ENCODE peak calls at places on chromosomes 6 and 20, in four cellular contexts. Y, B, K and P are unnamed samples.

GRCh38 chr6:125001684-125002083 is 39.4 kb downstream of the RNF217 start:
- DNase-seq in Y (no peak), B (no peak), K (no peak), P (no peak)

GRCh38 chr6:68572525-68572924 is 62.6 kb upstream of the ADGRB3 start:
- DNase-seq in Y (peak), B (no peak), K (no peak), P (peak)

GRCh38 chr20:21436186-21436585 is 38.9 kb upstream of the NKX2-4 start:
- DNase-seq in Y (peak), B (no peak), K (no peak), P (no peak)

GRCh38 chr6:39791850-39792500 is at the start of gene DAAM2:
- DNase-seq in Y (no peak), B (no peak), K (peak), P (peak)

GRCh38 chr20:49901588-49901987 is 13.7 kb downstream of the SPATA2 start:
- DNase-seq in Y (no peak), B (no peak), K (no peak), P (no peak)

GRCh38 chr6:24933266-24933665 is 2.5 kb downstream of the RIPOR2 start:
- DNase-seq in Y (no peak), B (no peak), K (no peak), P (no peak)

GRCh38 chr6:7813704-7814103 is 87.8 kb downstream of the BMP6 start:
- DNase-seq in Y (peak), B (no peak), K (no peak), P (peak)

GRCh38 chr6:43761666-43762409 is 8.2 kb upstream of the VEGFA start:
- DNase-seq in Y (no peak), B (no peak), K (no peak), P (no peak)

GRCh38 chr6:56356431-56356830 is 109.1 kb upstream of the COL21A1 start:
- DNase-seq in Y (no peak), B (no peak), K (no peak), P (no peak)

GRCh38 chr6:18327621-18328548 is 59.3 kb upstream of the RNF144B start:
- DNase-seq in Y (no peak), B (peak), K (no peak), P (no peak)

GRCh38 chr6:84278311-84278710 is 50.9 kb upstream of the CEP162 start:
- DNase-seq in Y (no peak), B (no peak), K (no peak), P (no peak)

GRCh38 chr20:49338061-49338460 is 60.2 kb upstream of the ZNFX1 start:
- DNase-seq in Y (no peak), B (no peak), K (no peak), P (no peak)

GRCh38 chr20:63645218-63645617 is 8.0 kb downstream of the STMN3 start:
- DNase-seq in Y (no peak), B (no peak), K (no peak), P (no peak)

GRCh38 chr6:105107207-105107606 is 72.6 kb downstream of the POPDC3 start:
- DNase-seq in Y (no peak), B (no peak), K (no peak), P (no peak)

GRCh38 chr6:13472099-13472498 is 15.3 kb downstream of the GFOD1 start:
- DNase-seq in Y (no peak), B (no peak), K (no peak), P (no peak)

GRCh38 chr20:51800769-51801219 is 1.5 kb downstream of the SALL4 start:
- DNase-seq in Y (no peak), B (no peak), K (peak), P (no peak)

GRCh38 chr6:144259988-144260387 is 25.1 kb upstream of the UTRN start:
- DNase-seq in Y (no peak), B (no peak), K (no peak), P (no peak)

GRCh38 chr20:381581-382290 is 1.2 kb downstream of the TRIB3 start:
- DNase-seq in Y (peak), B (no peak), K (peak), P (peak)

GRCh38 chr20:53751394-53752368 is 158.0 kb upstream of the ZNF217 start:
- DNase-seq in Y (no peak), B (peak), K (no peak), P (no peak)

GRCh38 chr6:1182722-1183521 is 129.0 kb upstream of the FOXQ1 start:
- DNase-seq in Y (peak), B (no peak), K (no peak), P (no peak)

GRCh38 chr20:49888341-49889244 is 26.7 kb downstream of the SPATA2 start:
- DNase-seq in Y (peak), B (no peak), K (no peak), P (peak)

GRCh38 chr20:44418069-44418905 is 57.4 kb upstream of the TTPAL start:
- DNase-seq in Y (peak), B (no peak), K (no peak), P (no peak)

GRCh38 chr6:35089935-35090505 is 51.1 kb downstream of the TCP11 start:
- DNase-seq in Y (no peak), B (no peak), K (no peak), P (peak)

GRCh38 chr6:64505312-64505711 is 869.7 kb downstream of the PHF3 start:
- DNase-seq in Y (peak), B (no peak), K (no peak), P (peak)

GRCh38 chr20:35134472-35134871 is 12.7 kb downstream of the EDEM2 start:
- DNase-seq in Y (no peak), B (no peak), K (no peak), P (no peak)

GRCh38 chr6:12033770-12034169 is 21.7 kb downstream of the HIVEP1 start:
- DNase-seq in Y (no peak), B (no peak), K (no peak), P (no peak)

GRCh38 chr6:127173541-127173940 is 55.1 kb downstream of the RSPO3 start:
- DNase-seq in Y (no peak), B (no peak), K (no peak), P (no peak)

GRCh38 chr6:87407531-87407895 is 259 bp upstream of the CFAP206 start:
- DNase-seq in Y (no peak), B (no peak), K (no peak), P (no peak)

GRCh38 chr6:56091159-56091869 is 156.1 kb downstream of the COL21A1 start:
- DNase-seq in Y (peak), B (peak), K (no peak), P (peak)

GRCh38 chr6:119347466-119348307 is 1.9 kb downstream of the MAN1A1 start:
- DNase-seq in Y (peak), B (no peak), K (peak), P (peak)

GRCh38 chr6:8589941-8590676 is 154.8 kb upstream of the SLC35B3 start:
- DNase-seq in Y (no peak), B (no peak), K (no peak), P (peak)